ENCODE peak calls at places on chromosomes 7 and 10, in seven cellular contexts. One of them, this sample, is unnamed.

GRCh38 chr10:55943403-55943802 is 417.7 kb downstream of the ZWINT start:
- DNase-seq in hepatocyte: no peak
- DNase-seq in astrocyte of the cerebellum: no peak
- DNase-seq in effector memory CD4-positive, alpha-beta T cell: no peak
- DNase-seq in gastrocnemius medialis: no peak
- DNase-seq in fibroblast of the aortic adventitia: no peak
- DNase-seq in IMR-90: no peak
- DNase-seq in this sample: no peak

GRCh38 chr10:26540601-26541000 is 102.5 kb downstream of the APBB1IP start:
- DNase-seq in hepatocyte: no peak
- DNase-seq in astrocyte of the cerebellum: no peak
- DNase-seq in effector memory CD4-positive, alpha-beta T cell: no peak
- DNase-seq in gastrocnemius medialis: no peak
- DNase-seq in fibroblast of the aortic adventitia: no peak
- DNase-seq in IMR-90: no peak
- DNase-seq in this sample: no peak

GRCh38 chr10:101856626-101857025 is 13.0 kb upstream of the KCNIP2 start:
- DNase-seq in hepatocyte: no peak
- DNase-seq in astrocyte of the cerebellum: no peak
- DNase-seq in effector memory CD4-positive, alpha-beta T cell: no peak
- DNase-seq in gastrocnemius medialis: no peak
- DNase-seq in fibroblast of the aortic adventitia: no peak
- DNase-seq in IMR-90: peak
- DNase-seq in this sample: peak

GRCh38 chr10:133476641-133476990 is 22.9 kb downstream of the SCART1 start:
- DNase-seq in hepatocyte: no peak
- DNase-seq in astrocyte of the cerebellum: no peak
- DNase-seq in effector memory CD4-positive, alpha-beta T cell: no peak
- DNase-seq in gastrocnemius medialis: no peak
- DNase-seq in fibroblast of the aortic adventitia: no peak
- DNase-seq in IMR-90: no peak
- DNase-seq in this sample: no peak

GRCh38 chr10:133087679-133088523 is at the start of gene ADGRA1:
- DNase-seq in hepatocyte: peak
- DNase-seq in astrocyte of the cerebellum: no peak
- DNase-seq in effector memory CD4-positive, alpha-beta T cell: no peak
- DNase-seq in gastrocnemius medialis: no peak
- DNase-seq in fibroblast of the aortic adventitia: no peak
- DNase-seq in IMR-90: no peak
- DNase-seq in this sample: no peak

GRCh38 chr7:81624021-81624630 is 145.7 kb downstream of the HGF start:
- DNase-seq in hepatocyte: no peak
- DNase-seq in astrocyte of the cerebellum: no peak
- DNase-seq in effector memory CD4-positive, alpha-beta T cell: no peak
- DNase-seq in gastrocnemius medialis: no peak
- DNase-seq in fibroblast of the aortic adventitia: no peak
- DNase-seq in IMR-90: peak
- DNase-seq in this sample: no peak

GRCh38 chr7:129643545-129644170 is 32.1 kb downstream of the NRF1 start:
- DNase-seq in hepatocyte: no peak
- DNase-seq in astrocyte of the cerebellum: no peak
- DNase-seq in effector memory CD4-positive, alpha-beta T cell: no peak
- DNase-seq in gastrocnemius medialis: no peak
- DNase-seq in fibroblast of the aortic adventitia: no peak
- DNase-seq in IMR-90: no peak
- DNase-seq in this sample: no peak

GRCh38 chr10:128000660-128001059 is 93.8 kb downstream of the PTPRE start:
- DNase-seq in hepatocyte: no peak
- DNase-seq in astrocyte of the cerebellum: no peak
- DNase-seq in effector memory CD4-positive, alpha-beta T cell: no peak
- DNase-seq in gastrocnemius medialis: no peak
- DNase-seq in fibroblast of the aortic adventitia: no peak
- DNase-seq in IMR-90: no peak
- DNase-seq in this sample: no peak

GRCh38 chr10:126092806-126093205 is 196.4 kb downstream of the FANK1 start:
- DNase-seq in hepatocyte: no peak
- DNase-seq in astrocyte of the cerebellum: peak
- DNase-seq in effector memory CD4-positive, alpha-beta T cell: no peak
- DNase-seq in gastrocnemius medialis: no peak
- DNase-seq in fibroblast of the aortic adventitia: no peak
- DNase-seq in IMR-90: peak
- DNase-seq in this sample: peak

GRCh38 chr10:92506336-92506735 is 67.6 kb downstream of the IDE start:
- DNase-seq in hepatocyte: no peak
- DNase-seq in astrocyte of the cerebellum: no peak
- DNase-seq in effector memory CD4-positive, alpha-beta T cell: no peak
- DNase-seq in gastrocnemius medialis: no peak
- DNase-seq in fibroblast of the aortic adventitia: no peak
- DNase-seq in IMR-90: no peak
- DNase-seq in this sample: no peak

GRCh38 chr10:131982185-131982756 is 548 bp upstream of the BNIP3 start:
- DNase-seq in hepatocyte: no peak
- DNase-seq in astrocyte of the cerebellum: no peak
- DNase-seq in effector memory CD4-positive, alpha-beta T cell: no peak
- DNase-seq in gastrocnemius medialis: no peak
- DNase-seq in fibroblast of the aortic adventitia: no peak
- DNase-seq in IMR-90: no peak
- DNase-seq in this sample: no peak

GRCh38 chr10:99804471-99804870 is 22.0 kb downstream of the ABCC2 start:
- DNase-seq in hepatocyte: no peak
- DNase-seq in astrocyte of the cerebellum: no peak
- DNase-seq in effector memory CD4-positive, alpha-beta T cell: no peak
- DNase-seq in gastrocnemius medialis: no peak
- DNase-seq in fibroblast of the aortic adventitia: no peak
- DNase-seq in IMR-90: no peak
- DNase-seq in this sample: no peak

DNA sequence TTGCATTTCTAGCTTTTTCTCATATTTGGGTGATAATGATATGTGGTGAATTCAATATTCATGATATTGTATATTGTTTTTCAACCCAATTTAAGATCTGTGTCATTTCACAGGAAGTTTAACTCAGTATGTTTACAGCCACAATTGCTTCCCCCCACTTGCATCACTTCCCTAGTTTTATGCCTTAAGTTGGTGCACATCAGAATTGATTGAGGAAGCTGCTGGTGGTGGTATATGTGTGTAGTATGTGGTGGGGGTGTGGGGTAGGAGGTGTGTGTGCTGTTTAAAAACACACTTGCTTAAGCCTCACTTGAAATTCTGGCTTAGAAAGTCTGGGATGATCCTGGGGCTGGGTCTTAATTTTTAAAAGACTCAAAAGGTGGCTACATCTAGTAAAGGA is 245.1 kb upstream of the AOAH start:
- DNase-seq in hepatocyte: no peak
- DNase-seq in astrocyte of the cerebellum: no peak
- DNase-seq in effector memory CD4-positive, alpha-beta T cell: no peak
- DNase-seq in gastrocnemius medialis: no peak
- DNase-seq in fibroblast of the aortic adventitia: no peak
- DNase-seq in IMR-90: no peak
- DNase-seq in this sample: no peak
- H3K4me3 ChIP-seq in hepatocyte: no peak
- H3K4me3 ChIP-seq in astrocyte of the cerebellum: no peak
- H3K4me3 ChIP-seq in effector memory CD4-positive, alpha-beta T cell: no peak
- H3K4me3 ChIP-seq in gastrocnemius medialis: no peak
- H3K4me3 ChIP-seq in fibroblast of the aortic adventitia: no peak
- H3K4me3 ChIP-seq in IMR-90: no peak
- H3K4me3 ChIP-seq in this sample: no peak

DNA sequence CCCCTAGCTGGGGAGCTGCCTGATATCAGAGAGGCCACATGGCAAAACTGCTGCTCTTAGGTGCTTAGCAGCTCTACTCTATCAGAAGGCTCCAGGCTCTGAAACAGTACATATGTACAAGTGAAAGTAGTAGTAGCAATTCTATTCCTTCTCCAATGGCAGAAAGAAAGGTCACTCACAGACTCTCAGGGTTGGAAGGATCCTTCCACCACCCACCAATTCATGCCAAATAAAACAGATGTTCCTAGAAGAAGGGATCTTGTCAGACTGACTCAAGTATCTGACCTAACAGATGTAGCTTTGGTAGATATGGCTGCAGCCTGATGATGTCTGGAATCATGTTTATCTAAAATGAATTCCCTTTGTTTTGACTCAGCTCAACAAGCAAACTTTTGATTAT is 8.0 kb upstream of the ALDH18A1 start:
- DNase-seq in hepatocyte: no peak
- DNase-seq in astrocyte of the cerebellum: no peak
- DNase-seq in effector memory CD4-positive, alpha-beta T cell: no peak
- DNase-seq in gastrocnemius medialis: no peak
- DNase-seq in fibroblast of the aortic adventitia: no peak
- DNase-seq in IMR-90: peak
- DNase-seq in this sample: peak
- H3K4me3 ChIP-seq in hepatocyte: no peak
- H3K4me3 ChIP-seq in astrocyte of the cerebellum: no peak
- H3K4me3 ChIP-seq in effector memory CD4-positive, alpha-beta T cell: no peak
- H3K4me3 ChIP-seq in gastrocnemius medialis: no peak
- H3K4me3 ChIP-seq in fibroblast of the aortic adventitia: no peak
- H3K4me3 ChIP-seq in IMR-90: no peak
- H3K4me3 ChIP-seq in this sample: no peak

GRCh38 chr7:40380111-40380510 is 245.3 kb downstream of the SUGCT start:
- DNase-seq in hepatocyte: no peak
- DNase-seq in astrocyte of the cerebellum: no peak
- DNase-seq in effector memory CD4-positive, alpha-beta T cell: no peak
- DNase-seq in gastrocnemius medialis: no peak
- DNase-seq in fibroblast of the aortic adventitia: no peak
- DNase-seq in IMR-90: no peak
- DNase-seq in this sample: no peak
- H3K4me3 ChIP-seq in hepatocyte: no peak
- H3K4me3 ChIP-seq in astrocyte of the cerebellum: no peak
- H3K4me3 ChIP-seq in effector memory CD4-positive, alpha-beta T cell: no peak
- H3K4me3 ChIP-seq in gastrocnemius medialis: no peak
- H3K4me3 ChIP-seq in fibroblast of the aortic adventitia: no peak
- H3K4me3 ChIP-seq in IMR-90: no peak
- H3K4me3 ChIP-seq in this sample: no peak

DNA sequence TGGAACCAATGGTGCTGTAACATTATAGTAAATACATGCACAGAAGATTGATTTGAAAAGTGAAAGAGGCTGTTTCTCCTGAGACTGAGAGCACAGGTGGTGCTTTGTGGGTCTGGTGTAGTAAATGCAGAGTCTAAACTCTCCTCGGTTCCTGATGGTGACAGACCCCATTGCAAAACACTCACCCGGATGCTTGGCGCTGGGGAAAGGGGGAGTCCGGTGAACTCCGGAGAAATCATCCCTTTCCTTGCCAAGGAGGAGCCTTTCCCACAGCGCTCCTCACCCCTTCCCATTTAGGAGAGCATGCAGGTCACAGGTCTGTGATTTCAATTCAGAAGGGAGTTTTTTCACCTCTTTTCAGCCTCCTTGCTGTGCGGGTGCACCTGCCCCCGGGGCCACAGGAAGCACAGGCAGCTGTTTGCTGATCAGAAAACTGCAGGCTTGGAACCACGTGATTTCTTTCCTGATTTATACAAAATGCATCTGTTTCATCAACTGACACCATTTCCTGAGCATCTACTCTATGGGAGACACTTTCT is 75.6 kb upstream of the LYZL2 start:
- DNase-seq in hepatocyte: no peak
- DNase-seq in astrocyte of the cerebellum: no peak
- DNase-seq in effector memory CD4-positive, alpha-beta T cell: peak
- DNase-seq in gastrocnemius medialis: no peak
- DNase-seq in fibroblast of the aortic adventitia: no peak
- DNase-seq in IMR-90: no peak
- DNase-seq in this sample: no peak
- H3K4me3 ChIP-seq in hepatocyte: no peak
- H3K4me3 ChIP-seq in astrocyte of the cerebellum: no peak
- H3K4me3 ChIP-seq in effector memory CD4-positive, alpha-beta T cell: peak
- H3K4me3 ChIP-seq in gastrocnemius medialis: no peak
- H3K4me3 ChIP-seq in fibroblast of the aortic adventitia: no peak
- H3K4me3 ChIP-seq in IMR-90: no peak
- H3K4me3 ChIP-seq in this sample: no peak

DNA sequence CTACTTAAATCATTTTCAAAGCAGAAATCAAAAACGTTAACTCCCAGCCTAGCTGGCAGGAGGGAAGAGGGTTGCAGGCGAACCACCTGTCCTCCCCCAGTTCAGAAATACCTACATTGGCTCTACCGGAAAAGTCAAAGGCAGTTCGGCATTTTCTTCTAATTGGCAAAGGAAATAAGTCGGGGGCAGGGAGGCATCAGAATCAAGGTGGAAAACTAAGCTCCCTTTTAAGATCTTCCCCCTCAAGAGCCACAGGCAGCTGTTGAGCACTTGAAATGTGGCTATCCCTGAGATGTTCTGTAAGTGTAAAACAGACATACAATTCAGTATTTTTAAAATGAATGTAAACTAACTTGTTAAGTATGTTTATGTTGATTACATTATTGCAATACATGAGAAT is 957 bp upstream of the ELMO1 start:
- DNase-seq in hepatocyte: no peak
- DNase-seq in astrocyte of the cerebellum: no peak
- DNase-seq in effector memory CD4-positive, alpha-beta T cell: no peak
- DNase-seq in gastrocnemius medialis: no peak
- DNase-seq in fibroblast of the aortic adventitia: no peak
- DNase-seq in IMR-90: no peak
- DNase-seq in this sample: no peak
- H3K4me3 ChIP-seq in hepatocyte: no peak
- H3K4me3 ChIP-seq in astrocyte of the cerebellum: no peak
- H3K4me3 ChIP-seq in effector memory CD4-positive, alpha-beta T cell: peak
- H3K4me3 ChIP-seq in gastrocnemius medialis: peak
- H3K4me3 ChIP-seq in fibroblast of the aortic adventitia: no peak
- H3K4me3 ChIP-seq in IMR-90: no peak
- H3K4me3 ChIP-seq in this sample: no peak

DNA sequence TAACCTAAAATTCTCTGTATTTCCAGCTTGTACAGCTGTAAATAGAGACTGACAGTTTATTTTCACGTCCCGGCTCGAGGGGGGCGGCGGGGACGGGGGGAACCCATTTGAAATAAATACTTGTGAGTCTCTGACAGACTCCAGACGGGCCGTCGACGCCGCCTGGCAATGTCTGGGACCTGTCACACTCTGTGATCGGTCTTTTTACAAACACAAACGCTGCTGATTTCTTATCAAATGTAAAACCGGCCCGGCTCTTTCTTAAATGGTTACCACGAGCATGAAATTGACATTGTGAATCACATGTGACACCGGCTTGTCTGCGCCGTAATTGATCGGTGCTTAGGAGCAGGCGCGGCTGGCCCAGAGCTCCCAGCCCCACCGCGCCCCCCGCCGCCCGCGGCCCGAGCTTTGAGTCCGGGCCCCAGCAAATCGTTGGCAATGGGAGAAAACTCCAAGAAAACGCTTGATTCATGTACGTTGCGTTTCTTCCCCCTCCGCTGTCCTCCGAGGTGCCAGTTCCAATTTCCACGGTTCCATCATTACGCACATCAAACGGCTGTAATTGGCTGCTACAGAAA is 57.1 kb downstream of the UNCX start:
- DNase-seq in hepatocyte: no peak
- DNase-seq in astrocyte of the cerebellum: no peak
- DNase-seq in effector memory CD4-positive, alpha-beta T cell: no peak
- DNase-seq in gastrocnemius medialis: no peak
- DNase-seq in fibroblast of the aortic adventitia: peak
- DNase-seq in IMR-90: no peak
- DNase-seq in this sample: no peak
- H3K4me3 ChIP-seq in hepatocyte: no peak
- H3K4me3 ChIP-seq in astrocyte of the cerebellum: peak
- H3K4me3 ChIP-seq in effector memory CD4-positive, alpha-beta T cell: peak
- H3K4me3 ChIP-seq in gastrocnemius medialis: peak
- H3K4me3 ChIP-seq in fibroblast of the aortic adventitia: peak
- H3K4me3 ChIP-seq in IMR-90: peak
- H3K4me3 ChIP-seq in this sample: peak

This sample was measured in skeletal muscle cell.